ENCODE peak calls at places on chromosomes 3 and 15, in ten cellular contexts. A is endothelial cell, Y is left lung, B is MM.1S, W is GM12865, U is neural progenitor cell, V is mesothelial cell of epicardium, C is HFFc6, Q is heart left ventricle, X is fibroblast of mammary gland. N is an unnamed sample.

GRCh38 chr3:15332405-15333098 is at the start of gene SH3BP5:
- DNase-seq in X (peak), B (peak), Y (peak), A (peak), U (peak), Q (peak), C (peak), W (peak), V (peak), N (peak)

GRCh38 chr3:189530822-189531221 is 100.4 kb upstream of the TP63 start:
- DNase-seq in W (no peak), Q (no peak), Y (no peak), C (no peak), U (no peak), V (no peak), A (no peak), B (no peak), X (peak), N (no peak)

GRCh38 chr15:95843241-95843851 is 487.2 kb upstream of the NR2F2 start:
- DNase-seq in Y (no peak), A (no peak), V (no peak), U (no peak), W (peak), B (peak), Q (peak), X (peak), C (peak), N (no peak)

GRCh38 chr15:100909582-100909981 is 9.6 kb upstream of the LRRK1 start:
- DNase-seq in Y (no peak), A (no peak), B (no peak), C (no peak), U (no peak), Q (no peak), V (no peak), W (no peak), X (no peak), N (no peak)

GRCh38 chr3:153138267-153139210 is 23.5 kb upstream of the RAP2B start:
- DNase-seq in Q (peak), B (peak), C (peak), Y (peak), A (no peak), W (peak), U (no peak), X (peak), V (no peak), N (no peak)

GRCh38 chr15:34729886-34730285 is 24.9 kb downstream of the GJD2 start:
- DNase-seq in U (no peak), C (no peak), Y (no peak), B (no peak), A (no peak), Q (no peak), W (no peak), X (no peak), V (no peak), N (no peak)

GRCh38 chr3:76723366-76723765 is 316.5 kb upstream of the ROBO2 start:
- DNase-seq in V (no peak), Q (no peak), U (peak), X (no peak), W (no peak), Y (no peak), B (no peak), C (no peak), A (no peak), N (no peak)

GRCh38 chr3:129688310-129688895 is 81.9 kb upstream of the PLXND1 start:
- DNase-seq in C (no peak), Q (peak), A (peak), X (peak), U (peak), Y (peak), B (no peak), V (peak), W (no peak), N (no peak)

GRCh38 chr3:143784446-143784845 is 63.8 kb downstream of the SLC9A9 start:
- DNase-seq in U (no peak), X (no peak), V (no peak), B (no peak), W (no peak), Q (no peak), C (no peak), Y (no peak), A (no peak), N (no peak)

GRCh38 chr3:13301295-13301987 is 118.7 kb downstream of the NUP210 start:
- DNase-seq in B (no peak), U (peak), Q (no peak), W (peak), A (no peak), Y (peak), V (no peak), C (peak), X (peak), N (no peak)

GRCh38 chr3:156860873-156861272 is 34.7 kb downstream of the LEKR1 start:
- DNase-seq in B (no peak), V (no peak), U (no peak), Q (no peak), X (no peak), A (no peak), W (no peak), C (no peak), Y (no peak), N (no peak)

GRCh38 chr15:74788716-74789151 is 6.9 kb downstream of the CSK start:
- DNase-seq in A (no peak), Y (no peak), U (peak), X (no peak), V (no peak), C (no peak), W (peak), B (peak), Q (no peak), N (peak)

GRCh38 chr3:183764854-183765731 is 60.3 kb downstream of the MAP6D1 start:
- DNase-seq in Y (no peak), A (no peak), W (no peak), B (no peak), U (no peak), Q (no peak), X (peak), C (peak), V (no peak), N (no peak)

GRCh38 chr3:56862352-56863062 is 60.8 kb upstream of the ARHGEF3 start:
- DNase-seq in W (peak), C (peak), V (no peak), Q (no peak), A (no peak), Y (no peak), U (no peak), B (no peak), X (peak), N (no peak)

GRCh38 chr3:31704651-31705179 is 172.0 kb downstream of the STT3B start:
- DNase-seq in Y (peak), Q (no peak), U (no peak), W (no peak), V (no peak), X (peak), B (no peak), A (no peak), C (peak), N (no peak)

GRCh38 chr3:18645603-18646002 is 220.5 kb upstream of the SATB1 start:
- DNase-seq in Q (no peak), W (no peak), U (no peak), V (no peak), A (no peak), Y (no peak), C (no peak), X (no peak), B (no peak), N (no peak)

GRCh38 chr3:194206375-194206774 is 70.4 kb downstream of the HES1 start:
- DNase-seq in C (no peak), U (no peak), A (no peak), X (peak), V (no peak), Q (peak), W (no peak), B (no peak), Y (peak), N (no peak)

GRCh38 chr3:134713673-134714072 is 62.9 kb upstream of the KY start:
- DNase-seq in Y (no peak), A (no peak), U (no peak), C (no peak), B (no peak), Q (no peak), V (no peak), X (no peak), W (no peak), N (no peak)

GRCh38 chr15:59347915-59348314 is 24.8 kb downstream of the MYO1E start:
- DNase-seq in A (no peak), Q (no peak), W (no peak), X (no peak), C (no peak), B (no peak), V (no peak), Y (no peak), U (no peak), N (no peak)

GRCh38 chr3:128497305-128498126 is 4.5 kb upstream of the GATA2 start:
- DNase-seq in X (no peak), Y (no peak), C (peak), W (peak), U (peak), B (peak), Q (peak), A (peak), V (peak), N (peak)

GRCh38 chr15:63778800-63779199 is 54.9 kb downstream of the HERC1 start:
- DNase-seq in V (no peak), U (no peak), Y (no peak), X (no peak), A (no peak), B (no peak), W (no peak), C (no peak), Q (no peak), N (no peak)

GRCh38 chr15:99844150-99844549 is 110.9 kb upstream of the LYSMD4 start:
- DNase-seq in V (no peak), C (no peak), B (no peak), Q (no peak), Y (no peak), X (no peak), A (no peak), W (no peak), U (no peak), N (no peak)

GRCh38 chr3:165212580-165212979 is 16.4 kb upstream of the SLITRK3 start:
- DNase-seq in A (no peak), U (no peak), X (no peak), Q (no peak), Y (no peak), B (no peak), V (no peak), W (no peak), C (no peak), N (no peak)

GRCh38 chr3:148737104-148737525 is 39.4 kb downstream of the AGTR1 start:
- DNase-seq in X (peak), U (no peak), C (no peak), Y (no peak), Q (no peak), A (no peak), V (no peak), B (no peak), W (no peak), N (no peak)

GRCh38 chr15:69388259-69388658 is 25.9 kb upstream of the KIF23 start:
- DNase-seq in W (no peak), U (no peak), V (no peak), C (peak), A (no peak), Q (no peak), B (no peak), Y (no peak), X (peak), N (no peak)

GRCh38 chr15:65084500-65085206 is 8.1 kb downstream of the KBTBD13 start:
- DNase-seq in U (no peak), Q (peak), X (no peak), W (no peak), A (no peak), Y (no peak), B (no peak), V (no peak), C (no peak), N (no peak)

GRCh38 chr15:65085207-65085753 is 8.7 kb downstream of the KBTBD13 start:
- DNase-seq in Q (peak), Y (no peak), A (no peak), B (no peak), C (no peak), U (no peak), W (no peak), X (no peak), V (no peak), N (no peak)

GRCh38 chr15:65082303-65082958 is 5.9 kb downstream of the KBTBD13 start:
- DNase-seq in Q (no peak), Y (no peak), C (no peak), U (peak), W (no peak), A (no peak), X (no peak), V (no peak), B (no peak), N (no peak)

GRCh38 chr15:65081758-65082157 is 5.2 kb downstream of the KBTBD13 start:
- DNase-seq in C (no peak), X (no peak), U (no peak), Q (no peak), A (no peak), W (no peak), Y (no peak), V (no peak), B (no peak), N (no peak)

GRCh38 chr15:65083262-65083701 is 6.7 kb downstream of the KBTBD13 start:
- DNase-seq in X (peak), Y (no peak), A (no peak), V (no peak), C (no peak), B (no peak), U (peak), W (no peak), Q (peak), N (no peak)
- TF ChIP-seq CTCF in X (peak), Y (no peak), A (no peak), V (no peak), C (peak), B (no peak), U (peak), W (no peak), Q (no peak), N (no peak)

DNA sequence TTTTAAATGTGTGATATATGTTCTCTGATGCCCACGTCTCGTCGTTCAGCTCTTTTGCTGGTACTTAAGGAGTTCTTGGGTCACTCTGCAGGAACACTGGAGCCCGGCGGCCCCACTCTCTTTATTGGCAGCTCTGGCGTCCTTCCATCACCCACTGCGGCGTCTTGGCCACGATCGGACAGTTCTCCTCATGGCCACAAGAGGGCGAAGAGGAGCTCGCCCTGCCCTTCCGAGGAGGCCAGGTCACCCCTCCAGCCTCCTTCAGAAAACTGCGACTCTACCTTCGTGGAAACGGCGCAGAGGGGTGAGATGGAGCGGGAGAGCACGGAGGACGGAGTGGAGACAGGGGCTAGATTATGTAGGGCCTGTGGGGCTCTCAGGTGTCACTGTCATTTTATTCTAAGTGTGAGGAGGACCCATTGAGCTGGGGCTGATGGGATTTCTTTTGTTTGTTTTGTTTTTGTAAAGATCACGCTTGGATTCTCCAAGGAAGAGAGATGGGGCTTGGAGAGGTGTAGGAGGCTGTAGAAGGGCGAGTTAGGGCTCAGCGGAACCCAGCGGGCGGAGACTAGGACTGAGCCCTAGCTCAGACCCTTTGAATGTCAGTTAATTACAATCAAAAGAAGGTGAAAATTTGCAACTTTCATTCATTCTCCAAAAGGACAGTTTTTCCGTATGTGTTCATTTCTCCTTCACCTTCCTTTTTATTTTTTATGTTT is 28.0 kb upstream of the GABRA5 start:
- DNase-seq in X (no peak), W (no peak), U (peak), B (no peak), A (peak), V (no peak), C (no peak), Q (no peak), Y (no peak), N (no peak)
- TF ChIP-seq CTCF in X (peak), W (peak), U (peak), B (peak), A (peak), V (peak), C (peak), Q (no peak), Y (peak), N (no peak)

DNA sequence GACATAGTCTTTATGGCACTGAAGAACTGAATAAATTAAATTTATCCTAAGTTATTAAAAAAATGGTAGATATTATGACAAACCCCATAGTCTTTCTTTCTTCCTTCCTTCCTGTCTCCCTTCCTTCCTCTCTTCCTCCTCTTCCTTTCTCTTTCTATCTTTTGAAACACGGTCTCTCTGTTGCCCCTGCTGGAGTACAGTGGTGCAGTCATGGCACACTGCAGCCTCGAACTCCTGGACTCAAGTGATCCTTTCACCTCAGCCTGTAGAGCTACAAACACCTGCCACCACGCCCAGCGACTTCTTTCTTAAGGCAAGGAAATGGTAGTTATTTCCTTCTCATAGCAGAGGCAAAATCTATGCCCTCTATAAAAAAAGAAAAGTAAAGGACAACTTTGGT is 354.6 kb downstream of the GAP43 start:
- DNase-seq in B (no peak), Q (no peak), C (no peak), W (no peak), A (no peak), Y (no peak), U (no peak), V (no peak), X (no peak), N (no peak)
- TF ChIP-seq CTCF in B (no peak), Q (no peak), C (no peak), W (no peak), A (no peak), Y (no peak), U (peak), V (no peak), X (peak), N (no peak)

DNA sequence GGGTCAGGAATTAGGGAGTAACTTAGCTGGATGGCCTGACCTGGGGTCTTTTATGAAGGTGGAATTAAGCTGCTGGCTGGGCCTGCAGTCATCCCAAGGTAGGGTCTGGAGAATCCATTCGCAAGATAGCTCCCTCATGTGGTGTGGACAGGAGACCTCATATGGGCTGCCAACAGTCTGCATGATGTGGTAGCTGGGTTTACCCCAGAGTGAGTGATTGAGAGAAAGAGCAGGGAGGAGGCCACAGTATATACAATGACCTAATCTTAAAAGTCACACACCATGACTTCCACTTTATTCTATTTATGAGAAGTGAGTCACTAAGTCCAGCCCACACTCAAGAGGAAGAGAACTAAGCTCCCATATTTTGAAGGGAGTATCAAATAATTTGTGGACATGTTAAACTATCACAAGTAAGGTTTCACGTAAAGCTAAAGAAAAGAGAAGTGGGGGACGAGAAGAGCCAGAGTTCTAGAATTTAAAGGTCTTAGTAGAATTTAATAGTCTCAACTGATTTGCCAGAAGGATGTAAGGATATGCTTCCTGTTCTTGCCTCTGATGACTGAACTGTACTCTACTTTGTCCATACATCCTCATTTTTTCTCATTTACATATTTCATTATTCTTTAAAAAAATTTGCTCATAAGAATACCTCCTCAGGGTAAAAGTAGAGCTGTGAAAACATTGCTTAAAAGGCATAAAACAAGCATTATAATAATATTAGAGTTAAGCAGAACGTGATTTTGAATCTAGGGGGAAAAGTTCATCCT is 184.4 kb downstream of the PEX5L start:
- DNase-seq in V (no peak), Q (no peak), X (peak), Y (no peak), C (peak), U (peak), A (no peak), W (peak), B (no peak), N (no peak)
- TF ChIP-seq CTCF in V (no peak), Q (no peak), X (peak), Y (no peak), C (peak), U (peak), A (no peak), W (no peak), B (peak), N (no peak)

N was measured in activated B cell treated with CpG ODN at 0.5 μM for 24 hours.